ENCODE peak calls at places on chromosomes 13 and 19, in six cellular contexts. A is LHCN-M2, Q is EH, E is islet precursor cell, O is GM03348, M is fibroblast of lung. G is an unnamed sample.

GRCh38 chr13:72542241-72542640 is 185.2 kb downstream of the MZT1 start:
- DNase-seq in E (no peak), A (no peak), O (no peak), Q (no peak), M (no peak), G (no peak)

GRCh38 chr13:53405616-53406015 is 377.0 kb downstream of the OLFM4 start:
- DNase-seq in E (peak), Q (no peak), O (no peak), M (no peak), A (no peak), G (no peak)

GRCh38 chr13:21015284-21015683 is 46.1 kb downstream of the LATS2 start:
- DNase-seq in E (peak), O (no peak), Q (peak), A (peak), M (no peak), G (no peak)

GRCh38 chr13:114080739-114081561 is 51.5 kb downstream of the RASA3 start:
- DNase-seq in O (no peak), M (no peak), Q (no peak), E (no peak), A (no peak), G (no peak)

GRCh38 chr13:54633461-54633860 is 1604.8 kb downstream of the OLFM4 start:
- DNase-seq in O (no peak), M (no peak), Q (no peak), A (no peak), E (no peak), G (no peak)

GRCh38 chr13:80012281-80012680 is 328.6 kb downstream of the SPRY2 start:
- DNase-seq in O (no peak), Q (peak), M (no peak), A (peak), E (no peak), G (peak)

GRCh38 chr19:2982983-2983350 is 5.6 kb downstream of the TLE6 start:
- DNase-seq in Q (peak), E (no peak), M (peak), A (peak), O (peak), G (no peak)

GRCh38 chr13:53338760-53339159 is 310.1 kb downstream of the OLFM4 start:
- DNase-seq in M (no peak), E (no peak), Q (no peak), O (no peak), A (no peak), G (no peak)

GRCh38 chr13:39364797-39365468 is 238.1 kb downstream of the LHFPL6 start:
- DNase-seq in O (peak), M (no peak), A (peak), E (peak), Q (peak), G (peak)

GRCh38 chr19:19540707-19541515 is 2.8 kb downstream of the CILP2 start:
- DNase-seq in O (peak), M (peak), E (peak), Q (peak), A (no peak), G (no peak)

GRCh38 chr13:40254394-40254793 is 412.0 kb downstream of the FOXO1 start:
- DNase-seq in Q (peak), E (no peak), A (no peak), O (no peak), M (no peak), G (peak)

GRCh38 chr19:20171285-20171684 is 4.3 kb downstream of the ZNF486 start:
- DNase-seq in A (no peak), O (no peak), Q (no peak), M (no peak), E (no peak), G (no peak)

GRCh38 chr13:113495494-113496251 is 5.2 kb upstream of the DCUN1D2 start:
- DNase-seq in Q (peak), M (peak), A (no peak), O (no peak), E (peak), G (peak)

GRCh38 chr19:13784731-13785452 is 10.4 kb upstream of the ZSWIM4 start:
- DNase-seq in A (peak), E (peak), O (peak), Q (peak), M (peak), G (no peak)

GRCh38 chr13:95643814-95644598 is 500 bp downstream of the DZIP1 start:
- DNase-seq in Q (peak), E (peak), A (peak), M (peak), O (peak), G (peak)

GRCh38 chr13:26965058-26965380 is 204.4 kb upstream of the GPR12 start:
- DNase-seq in Q (no peak), O (no peak), M (no peak), A (no peak), E (no peak), G (no peak)

GRCh38 chr13:112442483-112443090 is 66.4 kb downstream of the SPACA7 start:
- DNase-seq in M (peak), Q (peak), A (no peak), E (peak), O (no peak), G (no peak)

GRCh38 chr13:45422731-45423130 is 4.6 kb upstream of the SLC25A30 start:
- DNase-seq in Q (no peak), E (no peak), A (no peak), M (no peak), O (no peak), G (no peak)

GRCh38 chr19:36221474-36221873 is 6.6 kb downstream of the ZNF146 start:
- DNase-seq in O (no peak), E (no peak), A (no peak), M (no peak), Q (no peak), G (no peak)

GRCh38 chr19:54552913-54553310 is 20.7 kb upstream of the LILRA2 start:
- DNase-seq in M (no peak), A (no peak), O (no peak), E (no peak), Q (no peak), G (no peak)

GRCh38 chr13:40069173-40070044 is 413.9 kb downstream of the COG6 start:
- DNase-seq in Q (peak), E (peak), A (peak), M (peak), O (peak), G (peak)

GRCh38 chr19:6460099-6460884 is 700 bp upstream of the SLC25A23 start:
- DNase-seq in M (peak), O (peak), A (peak), Q (peak), E (peak), G (peak)

GRCh38 chr13:88281846-88282245 is 610.7 kb downstream of the SLITRK5 start:
- DNase-seq in E (no peak), O (no peak), M (no peak), A (no peak), Q (no peak), G (no peak)

GRCh38 chr13:109818891-109819290 is 32.5 kb upstream of the IRS2 start:
- DNase-seq in E (no peak), Q (peak), O (no peak), A (no peak), M (peak), G (no peak)

GRCh38 chr13:30388401-30389283 is 33.7 kb upstream of the UBE2L5 start:
- DNase-seq in A (no peak), Q (peak), E (no peak), O (peak), M (peak), G (no peak)

GRCh38 chr13:79528759-79529191 is 47.8 kb downstream of the NDFIP2 start:
- DNase-seq in Q (peak), O (no peak), A (no peak), E (no peak), M (peak), G (no peak)

GRCh38 chr19:31516756-31517155 is 167.5 kb upstream of the TSHZ3 start:
- DNase-seq in E (peak), Q (no peak), M (no peak), O (no peak), A (no peak), G (no peak)